ENCODE peak calls at places on chromosomes 13 and 19, in nine cellular contexts. C is omental fat pad, M is mesothelial cell of epicardium, Y is ascending aorta, N is neural progenitor cell, V is H9, R is cardiac muscle cell, W is ovary, U is sigmoid colon. A is an unnamed sample.
A peak's percentile ranks its signal among the peaks of the same experiment; 100 is the strongest.

GRCh38 chr13:30600470-30600869 is 17.2 kb upstream of the USPL1 start:
- DNase-seq in C (peak; percentile 29), M (no peak), Y (no peak), N (no peak), V (no peak), R (no peak), W (no peak), U (no peak), A (no peak)

GRCh38 chr19:49335071-49335783 is at the start of gene CD37:
- DNase-seq in C (no peak), M (no peak), Y (peak; percentile 63), N (no peak), V (peak; percentile 21), R (no peak), W (no peak), U (no peak), A (peak; percentile 37)

GRCh38 chr13:57948884-57949283 is 317.3 kb downstream of the PCDH17 start:
- DNase-seq in C (no peak), M (no peak), Y (no peak), N (no peak), V (no peak), R (no peak), W (no peak), U (no peak), A (no peak)

GRCh38 chr19:49997709-49998108 is 27.5 kb downstream of the VRK3 start:
- DNase-seq in C (no peak), M (no peak), Y (no peak), N (peak; percentile 60), V (peak; percentile 75), R (peak; percentile 30), W (no peak), U (no peak), A (no peak)

GRCh38 chr13:86563308-86563707 is 764.1 kb upstream of the SLITRK6 start:
- DNase-seq in C (no peak), M (no peak), Y (no peak), N (no peak), V (no peak), R (no peak), W (no peak), U (no peak), A (no peak)

GRCh38 chr13:75715598-75716523 is 79.7 kb downstream of the LMO7 start:
- DNase-seq in C (no peak), M (no peak), Y (no peak), N (no peak), V (no peak), R (no peak), W (no peak), U (no peak), A (no peak)

GRCh38 chr19:45842198-45842597 is 20.7 kb downstream of the SYMPK start:
- DNase-seq in C (no peak), M (no peak), Y (no peak), N (no peak), V (no peak), R (no peak), W (no peak), U (no peak), A (no peak)

GRCh38 chr19:37635076-37636056 is 19.9 kb downstream of the ZFP30 start:
- DNase-seq in C (no peak), M (no peak), Y (no peak), N (no peak), V (no peak), R (no peak), W (no peak), U (no peak), A (no peak)

GRCh38 chr13:98542568-98543379 is 34.1 kb downstream of the STK24 start:
- DNase-seq in C (no peak), M (no peak), Y (no peak), N (no peak), V (no peak), R (no peak), W (no peak), U (peak; percentile 52), A (no peak)

GRCh38 chr19:769610-770009 is 18.7 kb downstream of the MISP start:
- DNase-seq in C (no peak), M (no peak), Y (no peak), N (no peak), V (no peak), R (no peak), W (no peak), U (no peak), A (no peak)

GRCh38 chr13:113981201-113981605 is 7.3 kb upstream of the C13orf46 start:
- DNase-seq in C (no peak), M (no peak), Y (no peak), N (no peak), V (no peak), R (no peak), W (no peak), U (peak; percentile 62), A (peak; percentile 93)

GRCh38 chr13:113785051-113786010 is 26.3 kb downstream of the TMEM255B start:
- DNase-seq in C (peak; percentile 22), M (no peak), Y (no peak), N (no peak), V (no peak), R (no peak), W (no peak), U (no peak), A (no peak)

DNA sequence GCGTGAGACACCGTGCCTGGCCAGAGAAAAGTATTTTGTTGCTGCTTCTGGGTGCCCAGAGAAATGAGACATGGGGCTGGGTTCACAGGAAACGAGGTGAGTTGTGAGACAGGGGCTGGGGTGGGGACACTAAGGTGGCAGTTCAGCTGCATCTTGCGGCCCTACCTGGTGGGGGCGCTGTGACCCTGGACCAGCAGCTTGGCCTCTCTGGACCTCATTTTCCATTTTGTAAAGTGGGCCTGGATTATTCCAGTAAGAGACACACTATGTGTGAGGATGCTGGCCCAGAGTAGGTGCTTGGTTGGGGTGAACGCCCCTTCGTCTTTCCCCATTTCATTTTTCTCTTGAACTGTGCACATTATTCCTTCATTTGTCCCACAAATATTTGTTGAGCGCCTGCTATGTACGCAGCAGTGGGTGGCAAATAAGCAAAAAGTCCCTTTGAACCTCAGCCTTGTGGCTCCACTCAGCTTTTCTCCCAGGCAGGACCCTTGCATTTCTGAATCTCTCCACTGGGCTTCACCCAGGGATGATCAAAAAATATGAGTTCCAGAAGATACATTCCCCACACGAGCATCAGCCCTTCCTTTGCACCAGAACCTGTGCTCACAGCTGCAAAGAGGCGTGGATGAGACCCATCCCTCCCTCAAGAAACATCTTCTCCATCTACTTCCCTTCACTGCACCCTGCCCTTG is 26.6 kb upstream of the OR10H1 start:
- DNase-seq in C (no peak), M (no peak), Y (no peak), N (no peak), V (no peak), R (no peak), W (no peak), U (no peak), A (no peak)
- TF ChIP-seq CTCF in C (no peak), M (peak; percentile 36), Y (no peak), N (no peak), V (no peak), R (no peak), W (no peak), U (no peak), A (no peak)

GRCh38 chr19:58020985-58021384 is 12.8 kb upstream of the ZSCAN1 start:
- DNase-seq in C (no peak), M (no peak), Y (no peak), N (no peak), V (no peak), R (no peak), W (no peak), U (no peak), A (no peak)

GRCh38 chr19:58024661-58025060 is 9.2 kb upstream of the ZSCAN1 start:
- DNase-seq in C (no peak), M (no peak), Y (no peak), N (no peak), V (no peak), R (no peak), W (no peak), U (no peak), A (no peak)

GRCh38 chr19:58020129-58020528 is 13.7 kb upstream of the ZSCAN1 start:
- DNase-seq in C (no peak), M (no peak), Y (no peak), N (no peak), V (no peak), R (no peak), W (no peak), U (no peak), A (no peak)

GRCh38 chr19:58022283-58022660 is 11.6 kb upstream of the ZSCAN1 start:
- DNase-seq in C (no peak), M (no peak), Y (no peak), N (no peak), V (no peak), R (no peak), W (no peak), U (no peak), A (no peak)

GRCh38 chr19:58021541-58022282 is 12.1 kb upstream of the ZSCAN1 start:
- DNase-seq in C (no peak), M (no peak), Y (peak; percentile 75), N (peak; percentile 69), V (peak; percentile 84), R (peak; percentile 81), W (peak; percentile 48), U (peak; percentile 73), A (peak; percentile 27)
- TF ChIP-seq CTCF in C (peak; percentile 10), M (peak; percentile 8), Y (peak; percentile 38), N (peak; percentile 62), V (peak; percentile 74), R (peak; percentile 43), W (peak; percentile 54), U (peak; percentile 56), A (peak; percentile 60)

DNA sequence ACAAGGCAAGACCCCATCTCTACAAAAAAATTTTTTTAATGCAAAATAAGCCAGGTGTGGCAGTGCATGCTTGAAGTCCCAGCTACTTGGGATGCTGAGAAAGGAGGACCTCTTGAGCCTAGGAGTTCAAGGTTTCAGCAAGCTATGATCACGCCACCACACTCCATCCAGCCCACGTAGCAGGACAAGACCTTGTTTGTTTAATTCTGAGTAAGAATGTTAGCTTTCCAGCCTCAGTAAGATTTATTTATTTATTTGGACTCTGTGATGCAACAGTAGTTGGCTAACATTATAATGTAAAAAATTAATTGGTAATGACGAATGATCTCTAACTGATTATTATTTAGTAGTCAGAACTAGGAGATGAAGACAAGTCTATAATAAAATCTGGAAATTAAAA is 23.3 kb downstream of the N4BP2L2 start:
- DNase-seq in C (no peak), M (no peak), Y (no peak), N (no peak), V (no peak), R (no peak), W (no peak), U (no peak), A (no peak)
- TF ChIP-seq CTCF in C (no peak), M (no peak), Y (no peak), N (no peak), V (no peak), R (no peak), W (no peak), U (no peak), A (no peak)

GRCh38 chr19:10420444-10421239 is at the start of gene PDE4A:
- DNase-seq in C (no peak), M (no peak), Y (no peak), N (peak; percentile 70), V (peak; percentile 57), R (peak; percentile 61), W (no peak), U (no peak), A (no peak)
- TF ChIP-seq CTCF in C (no peak), M (peak; percentile 34), Y (no peak), N (peak; percentile 61), V (peak; percentile 70), R (peak; percentile 46), W (no peak), U (no peak), A (peak; percentile 23)

A was measured in transverse colon.